ENCODE peak calls at places on chromosomes 7 and 10, in seven cellular contexts. One of them, this sample, is unnamed.

GRCh38 chr10:63129888-63130287 is 3.2 kb upstream of the NRBF2 start:
- DNase-seq in natural killer cell: no peak
- DNase-seq in A172: no peak
- DNase-seq in spleen: no peak
- DNase-seq in activated naive CD4-positive, alpha-beta T cell: no peak
- DNase-seq in PC-3: no peak
- DNase-seq in gastrocnemius medialis: no peak
- DNase-seq in this sample: no peak

GRCh38 chr7:55977831-55978230 is 13.4 kb downstream of the NIPSNAP2 start:
- DNase-seq in PC-3: peak
- DNase-seq in A172: no peak
- DNase-seq in spleen: no peak
- DNase-seq in natural killer cell: no peak
- DNase-seq in gastrocnemius medialis: no peak
- DNase-seq in activated naive CD4-positive, alpha-beta T cell: no peak
- DNase-seq in this sample: no peak

GRCh38 chr10:71458387-71458786 is 61.7 kb downstream of the CDH23 start:
- DNase-seq in activated naive CD4-positive, alpha-beta T cell: no peak
- DNase-seq in gastrocnemius medialis: no peak
- DNase-seq in PC-3: no peak
- DNase-seq in A172: no peak
- DNase-seq in spleen: no peak
- DNase-seq in natural killer cell: no peak
- DNase-seq in this sample: no peak

GRCh38 chr10:77744249-77744648 is 106.6 kb upstream of the KCNMA1 start:
- DNase-seq in gastrocnemius medialis: no peak
- DNase-seq in natural killer cell: no peak
- DNase-seq in activated naive CD4-positive, alpha-beta T cell: no peak
- DNase-seq in PC-3: peak
- DNase-seq in spleen: no peak
- DNase-seq in A172: no peak
- DNase-seq in this sample: no peak

GRCh38 chr10:67242531-67242930 is 316.7 kb downstream of the LRRTM3 start:
- DNase-seq in gastrocnemius medialis: no peak
- DNase-seq in activated naive CD4-positive, alpha-beta T cell: no peak
- DNase-seq in natural killer cell: no peak
- DNase-seq in A172: no peak
- DNase-seq in spleen: no peak
- DNase-seq in PC-3: no peak
- DNase-seq in this sample: no peak

GRCh38 chr7:16660702-16661464 is 14.9 kb downstream of the BZW2 start:
- DNase-seq in PC-3: peak
- DNase-seq in natural killer cell: no peak
- DNase-seq in spleen: no peak
- DNase-seq in gastrocnemius medialis: no peak
- DNase-seq in activated naive CD4-positive, alpha-beta T cell: no peak
- DNase-seq in A172: peak
- DNase-seq in this sample: no peak

GRCh38 chr10:70740441-70741288 is 44.5 kb downstream of the TBATA start:
- DNase-seq in activated naive CD4-positive, alpha-beta T cell: no peak
- DNase-seq in gastrocnemius medialis: no peak
- DNase-seq in natural killer cell: no peak
- DNase-seq in A172: no peak
- DNase-seq in spleen: no peak
- DNase-seq in PC-3: no peak
- DNase-seq in this sample: peak

GRCh38 chr7:144818516-144818915 is 17.3 kb downstream of the TPK1 start:
- DNase-seq in PC-3: no peak
- DNase-seq in spleen: no peak
- DNase-seq in A172: no peak
- DNase-seq in gastrocnemius medialis: no peak
- DNase-seq in natural killer cell: no peak
- DNase-seq in activated naive CD4-positive, alpha-beta T cell: peak
- DNase-seq in this sample: no peak

GRCh38 chr10:75870039-75870645 is 438.7 kb downstream of the LRMDA start:
- DNase-seq in A172: no peak
- DNase-seq in spleen: no peak
- DNase-seq in PC-3: no peak
- DNase-seq in gastrocnemius medialis: no peak
- DNase-seq in natural killer cell: no peak
- DNase-seq in activated naive CD4-positive, alpha-beta T cell: no peak
- DNase-seq in this sample: no peak

GRCh38 chr7:13359656-13360055 is 629.8 kb downstream of the ETV1 start:
- DNase-seq in PC-3: peak
- DNase-seq in natural killer cell: no peak
- DNase-seq in spleen: no peak
- DNase-seq in gastrocnemius medialis: no peak
- DNase-seq in activated naive CD4-positive, alpha-beta T cell: no peak
- DNase-seq in A172: no peak
- DNase-seq in this sample: no peak

GRCh38 chr7:132906193-132906829 is 175.6 kb downstream of the CHCHD3 start:
- DNase-seq in PC-3: no peak
- DNase-seq in activated naive CD4-positive, alpha-beta T cell: no peak
- DNase-seq in spleen: no peak
- DNase-seq in natural killer cell: no peak
- DNase-seq in A172: no peak
- DNase-seq in gastrocnemius medialis: no peak
- DNase-seq in this sample: no peak

GRCh38 chr7:66699998-66700397 is 40.5 kb upstream of the RABGEF1 start:
- DNase-seq in PC-3: no peak
- DNase-seq in gastrocnemius medialis: no peak
- DNase-seq in natural killer cell: no peak
- DNase-seq in spleen: no peak
- DNase-seq in A172: no peak
- DNase-seq in activated naive CD4-positive, alpha-beta T cell: no peak
- DNase-seq in this sample: no peak

GRCh38 chr10:6774406-6774805 is 194.3 kb upstream of the PRKCQ start:
- DNase-seq in PC-3: no peak
- DNase-seq in A172: no peak
- DNase-seq in activated naive CD4-positive, alpha-beta T cell: no peak
- DNase-seq in gastrocnemius medialis: no peak
- DNase-seq in spleen: no peak
- DNase-seq in natural killer cell: no peak
- DNase-seq in this sample: no peak

GRCh38 chr7:5360971-5361370 is 62.7 kb downstream of the TNRC18 start:
- DNase-seq in A172: no peak
- DNase-seq in gastrocnemius medialis: no peak
- DNase-seq in natural killer cell: no peak
- DNase-seq in spleen: no peak
- DNase-seq in activated naive CD4-positive, alpha-beta T cell: no peak
- DNase-seq in PC-3: no peak
- DNase-seq in this sample: no peak

GRCh38 chr10:67036808-67037207 is 111.0 kb downstream of the LRRTM3 start:
- DNase-seq in A172: no peak
- DNase-seq in activated naive CD4-positive, alpha-beta T cell: no peak
- DNase-seq in gastrocnemius medialis: no peak
- DNase-seq in natural killer cell: no peak
- DNase-seq in spleen: no peak
- DNase-seq in PC-3: peak
- DNase-seq in this sample: no peak

GRCh38 chr7:16411391-16411790 is 9.9 kb downstream of the CRPPA start:
- DNase-seq in PC-3: peak
- DNase-seq in natural killer cell: no peak
- DNase-seq in gastrocnemius medialis: no peak
- DNase-seq in A172: no peak
- DNase-seq in activated naive CD4-positive, alpha-beta T cell: no peak
- DNase-seq in spleen: no peak
- DNase-seq in this sample: no peak

GRCh38 chr7:44646921-44647636 is 40.7 kb downstream of the OGDH start:
- DNase-seq in PC-3: no peak
- DNase-seq in natural killer cell: no peak
- DNase-seq in A172: no peak
- DNase-seq in spleen: no peak
- DNase-seq in gastrocnemius medialis: no peak
- DNase-seq in activated naive CD4-positive, alpha-beta T cell: no peak
- DNase-seq in this sample: no peak

GRCh38 chr7:6271694-6272371 is 591 bp downstream of the CYTH3 start:
- DNase-seq in gastrocnemius medialis: no peak
- DNase-seq in natural killer cell: peak
- DNase-seq in activated naive CD4-positive, alpha-beta T cell: no peak
- DNase-seq in PC-3: no peak
- DNase-seq in A172: no peak
- DNase-seq in spleen: peak
- DNase-seq in this sample: no peak

GRCh38 chr7:153193144-153193595 is 433.6 kb downstream of the ACTR3B start:
- DNase-seq in natural killer cell: no peak
- DNase-seq in A172: no peak
- DNase-seq in activated naive CD4-positive, alpha-beta T cell: no peak
- DNase-seq in spleen: no peak
- DNase-seq in gastrocnemius medialis: no peak
- DNase-seq in PC-3: peak
- DNase-seq in this sample: no peak